ENCODE peak calls at places on chromosomes 16 and 17, in four cellular contexts. One of them, this sample, is unnamed.

GRCh38 chr17:8056232-8056975 is 17.5 kb downstream of the ALOX15B start:
- DNase-seq in HepG2: peak; percentile 93
- DNase-seq in GM12878: peak; percentile 44
- DNase-seq in K562: no peak
- DNase-seq in this sample: no peak

GRCh38 chr17:1714980-1715802 is 5.0 kb upstream of the TLCD2 start:
- DNase-seq in GM12878: no peak
- DNase-seq in HepG2: peak; percentile 84
- DNase-seq in K562: peak; percentile 61
- DNase-seq in this sample: peak; percentile 91

GRCh38 chr17:15268465-15268864 is 3.3 kb upstream of the PMP22 start:
- DNase-seq in HepG2: no peak
- DNase-seq in K562: no peak
- DNase-seq in GM12878: no peak
- DNase-seq in this sample: no peak

GRCh38 chr16:23320695-23321094 is 18.6 kb downstream of the SCNN1B start:
- DNase-seq in GM12878: no peak
- DNase-seq in HepG2: no peak
- DNase-seq in K562: no peak
- DNase-seq in this sample: no peak

GRCh38 chr16:49108611-49109010 is 173.0 kb downstream of the CBLN1 start:
- DNase-seq in HepG2: no peak
- DNase-seq in GM12878: no peak
- DNase-seq in K562: no peak
- DNase-seq in this sample: no peak

GRCh38 chr17:1460233-1460632 is 4.2 kb upstream of the CRK start:
- DNase-seq in HepG2: peak; percentile 45
- DNase-seq in K562: no peak
- DNase-seq in GM12878: no peak
- DNase-seq in this sample: peak; percentile 61

GRCh38 chr16:23296994-23297393 is 5.1 kb upstream of the SCNN1B start:
- DNase-seq in K562: peak; percentile 55
- DNase-seq in HepG2: peak; percentile 24
- DNase-seq in GM12878: no peak
- DNase-seq in this sample: peak; percentile 57

GRCh38 chr17:17963694-17964436 is 8.3 kb downstream of the TOM1L2 start:
- DNase-seq in K562: no peak
- DNase-seq in HepG2: no peak
- DNase-seq in GM12878: no peak
- DNase-seq in this sample: no peak

GRCh38 chr16:31050280-31051030 is 17.1 kb downstream of the STX4 start:
- DNase-seq in GM12878: no peak
- DNase-seq in HepG2: no peak
- DNase-seq in K562: no peak
- DNase-seq in this sample: no peak

GRCh38 chr17:10633738-10634379 is 23.2 kb downstream of the MYH3 start:
- DNase-seq in K562: no peak
- DNase-seq in GM12878: peak; percentile 71
- DNase-seq in HepG2: no peak
- DNase-seq in this sample: no peak

GRCh38 chr16:85168732-85169256 is 56.5 kb upstream of the CIBAR2 start:
- DNase-seq in HepG2: no peak
- DNase-seq in K562: peak; percentile 97
- DNase-seq in GM12878: no peak
- DNase-seq in this sample: peak; percentile 60

GRCh38 chr16:85166281-85166680 is 54.0 kb upstream of the CIBAR2 start:
- DNase-seq in K562: no peak
- DNase-seq in HepG2: no peak
- DNase-seq in GM12878: no peak
- DNase-seq in this sample: no peak

GRCh38 chr16:85165781-85166180 is 53.5 kb upstream of the CIBAR2 start:
- DNase-seq in GM12878: no peak
- DNase-seq in HepG2: no peak
- DNase-seq in K562: no peak
- DNase-seq in this sample: no peak

GRCh38 chr16:85167589-85168537 is 55.6 kb upstream of the CIBAR2 start:
- DNase-seq in HepG2: peak; percentile 72
- DNase-seq in K562: no peak
- DNase-seq in GM12878: no peak
- DNase-seq in this sample: peak; percentile 46

GRCh38 chr16:85166699-85167588 is 54.7 kb upstream of the CIBAR2 start:
- DNase-seq in HepG2: peak; percentile 69
- DNase-seq in GM12878: no peak
- DNase-seq in K562: no peak
- DNase-seq in this sample: no peak
- TF ChIP-seq POLR2AphosphoS2 in HepG2: no peak
- TF ChIP-seq POLR2AphosphoS2 in GM12878: no peak
- TF ChIP-seq POLR2AphosphoS2 in K562: no peak
- TF ChIP-seq POLR2AphosphoS2 in this sample: no peak

GRCh38 chr16:22164482-22164881 is 2.2 kb downstream of the SDR42E2 start:
- DNase-seq in GM12878: no peak
- DNase-seq in K562: no peak
- DNase-seq in HepG2: no peak
- DNase-seq in this sample: no peak

GRCh38 chr16:22161999-22162657 is at the start of gene SDR42E2:
- DNase-seq in K562: peak; percentile 90
- DNase-seq in HepG2: no peak
- DNase-seq in GM12878: no peak
- DNase-seq in this sample: no peak

GRCh38 chr16:22162658-22163009 is 328 bp downstream of the SDR42E2 start:
- DNase-seq in K562: no peak
- DNase-seq in HepG2: no peak
- DNase-seq in GM12878: no peak
- DNase-seq in this sample: no peak

GRCh38 chr16:22165508-22166285 is 3.4 kb downstream of the SDR42E2 start:
- DNase-seq in K562: no peak
- DNase-seq in HepG2: no peak
- DNase-seq in GM12878: no peak
- DNase-seq in this sample: no peak

DNA sequence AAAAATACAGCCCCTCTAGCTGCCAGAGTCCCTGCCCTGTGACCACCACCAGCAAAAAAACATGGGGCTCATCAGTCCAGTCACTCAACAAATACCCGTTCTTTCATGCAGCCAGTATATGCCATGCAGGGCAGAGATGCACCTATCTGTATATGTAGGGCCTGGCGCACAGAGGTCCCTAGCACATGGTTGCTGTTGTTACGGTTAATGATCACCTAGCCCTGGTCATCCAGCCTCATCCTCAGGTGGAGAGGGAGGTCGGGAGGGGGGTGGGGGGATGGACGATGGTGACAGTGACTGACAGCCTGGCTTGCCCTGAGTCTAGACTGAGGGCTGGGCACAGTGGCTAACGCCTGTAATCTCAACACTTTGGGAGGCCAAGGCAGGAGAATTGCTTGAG is 1.5 kb downstream of the SDR42E2 start:
- DNase-seq in K562: no peak
- DNase-seq in GM12878: no peak
- DNase-seq in HepG2: peak; percentile 62
- DNase-seq in this sample: no peak
- TF ChIP-seq ESRRA in K562: no peak
- TF ChIP-seq ESRRA in GM12878: no peak
- TF ChIP-seq ESRRA in HepG2: no peak
- TF ChIP-seq ESRRA in this sample: no peak

GRCh38 chr16:90009172-90009899 is 9.9 kb downstream of the DBNDD1 start:
- DNase-seq in K562: no peak
- DNase-seq in HepG2: no peak
- DNase-seq in GM12878: no peak
- DNase-seq in this sample: no peak

GRCh38 chr16:90005956-90006663 is 13.1 kb downstream of the DBNDD1 start:
- DNase-seq in HepG2: no peak
- DNase-seq in K562: no peak
- DNase-seq in GM12878: no peak
- DNase-seq in this sample: no peak

GRCh38 chr16:90004577-90004976 is 14.7 kb downstream of the DBNDD1 start:
- DNase-seq in K562: no peak
- DNase-seq in HepG2: no peak
- DNase-seq in GM12878: no peak
- DNase-seq in this sample: no peak

GRCh38 chr16:90008708-90009145 is 10.5 kb downstream of the DBNDD1 start:
- DNase-seq in K562: no peak
- DNase-seq in GM12878: no peak
- DNase-seq in HepG2: no peak
- DNase-seq in this sample: no peak

GRCh38 chr16:90007015-90007414 is 12.2 kb downstream of the DBNDD1 start:
- DNase-seq in K562: no peak
- DNase-seq in HepG2: no peak
- DNase-seq in GM12878: no peak
- DNase-seq in this sample: no peak
- TF ChIP-seq POLR2AphosphoS2 in K562: no peak
- TF ChIP-seq POLR2AphosphoS2 in HepG2: no peak
- TF ChIP-seq POLR2AphosphoS2 in GM12878: no peak
- TF ChIP-seq POLR2AphosphoS2 in this sample: no peak

DNA sequence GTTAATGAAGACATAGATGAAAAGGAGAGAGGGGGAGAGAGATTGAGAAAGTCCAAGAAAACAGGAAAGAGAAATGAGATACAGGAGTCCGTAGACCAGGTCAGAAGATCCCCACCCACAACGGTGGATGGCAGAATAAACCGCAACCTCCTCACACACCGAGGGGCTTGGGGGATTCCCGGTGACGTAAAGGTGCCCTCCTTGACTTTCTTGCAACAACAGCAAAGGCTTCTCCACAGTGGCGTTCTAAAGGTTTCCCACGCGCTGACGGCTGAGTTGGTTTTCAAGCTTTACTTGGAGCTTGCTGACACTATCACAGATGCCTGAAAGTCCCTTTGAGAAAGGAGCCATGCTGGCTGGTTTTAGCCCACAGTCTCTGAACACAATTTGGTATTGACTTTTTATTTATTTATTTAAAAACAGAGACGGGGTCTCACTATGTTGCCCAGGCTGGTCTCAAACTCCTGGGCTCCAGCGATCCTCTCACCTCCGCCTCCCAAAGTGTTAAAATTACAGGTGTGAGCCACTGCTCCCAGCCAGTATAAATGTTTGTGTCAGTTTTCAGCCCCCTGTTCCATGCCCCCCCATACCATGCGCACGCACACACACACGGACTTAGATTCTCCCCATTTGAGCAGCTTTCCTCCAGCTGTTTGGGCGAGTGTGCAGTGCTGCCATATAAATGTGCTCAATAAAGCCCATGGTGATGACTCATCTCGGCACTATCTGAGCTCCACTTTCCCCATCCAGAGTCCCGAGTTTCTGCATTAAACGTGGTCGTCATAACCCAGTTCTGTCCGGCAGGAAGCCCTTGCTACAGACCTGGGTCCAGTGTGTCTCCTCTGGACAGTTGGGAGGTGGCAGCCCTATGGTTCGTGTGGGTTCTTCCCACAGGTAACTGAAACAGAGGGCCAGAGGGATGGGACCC is 33.0 kb upstream of the SEC14L1 start:
- DNase-seq in K562: peak; percentile 35
- DNase-seq in GM12878: peak; percentile 94
- DNase-seq in HepG2: no peak
- DNase-seq in this sample: no peak
- TF ChIP-seq ESRRA in K562: no peak
- TF ChIP-seq ESRRA in GM12878: no peak
- TF ChIP-seq ESRRA in HepG2: no peak
- TF ChIP-seq ESRRA in this sample: no peak

DNA sequence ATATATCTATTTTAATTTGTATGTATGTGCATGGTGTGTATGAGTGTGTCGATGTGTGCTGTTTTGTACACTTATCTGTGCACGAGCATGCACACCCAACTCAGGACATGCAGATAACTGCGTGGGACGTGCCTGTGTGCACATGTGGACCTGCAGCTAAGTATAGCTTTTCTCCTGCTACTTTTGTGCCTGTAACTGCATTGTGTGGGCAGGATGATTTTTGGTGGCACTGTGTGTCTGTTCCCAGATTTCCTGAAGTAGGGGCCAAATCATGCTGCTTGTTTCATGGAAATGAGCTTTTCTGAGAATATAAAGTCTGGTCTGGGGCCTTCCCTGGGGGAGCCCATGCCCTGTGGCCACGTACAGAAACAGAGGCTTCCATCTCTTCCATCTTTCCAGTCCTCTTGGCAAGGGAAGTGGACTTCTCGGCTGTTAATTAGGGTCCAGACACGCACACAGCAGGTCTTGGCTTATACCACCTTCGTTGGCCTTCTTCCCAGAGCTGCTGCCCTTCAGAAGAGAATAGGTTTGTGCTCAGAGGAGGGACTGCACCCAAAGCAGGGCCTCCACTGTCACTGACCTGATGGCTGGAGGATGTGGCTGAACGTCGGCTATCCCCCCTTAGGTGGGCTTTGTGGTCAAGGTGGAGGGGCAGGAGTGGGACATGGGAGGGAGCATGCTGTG is 30.2 kb downstream of the SPNS3 start:
- DNase-seq in HepG2: no peak
- DNase-seq in GM12878: no peak
- DNase-seq in K562: no peak
- DNase-seq in this sample: no peak
- TF ChIP-seq POLR2AphosphoS2 in HepG2: no peak
- TF ChIP-seq POLR2AphosphoS2 in GM12878: no peak
- TF ChIP-seq POLR2AphosphoS2 in K562: no peak
- TF ChIP-seq POLR2AphosphoS2 in this sample: no peak

GRCh38 chr16:78605548-78606097 is 506.2 kb downstream of the WWOX start:
- DNase-seq in GM12878: no peak
- DNase-seq in K562: no peak
- DNase-seq in HepG2: no peak
- DNase-seq in this sample: no peak
- TF ChIP-seq ESRRA in GM12878: no peak
- TF ChIP-seq ESRRA in K562: no peak
- TF ChIP-seq ESRRA in HepG2: no peak
- TF ChIP-seq ESRRA in this sample: no peak

GRCh38 chr17:45147581-45148182 is 593 bp upstream of the HEXIM1 start:
- DNase-seq in K562: peak; percentile 66
- DNase-seq in HepG2: peak; percentile 93
- DNase-seq in GM12878: peak; percentile 85
- DNase-seq in this sample: peak; percentile 99

GRCh38 chr17:45150911-45151809 is 2.9 kb downstream of the HEXIM1 start:
- DNase-seq in K562: no peak
- DNase-seq in GM12878: no peak
- DNase-seq in HepG2: no peak
- DNase-seq in this sample: no peak

GRCh38 chr17:45148183-45149036 is at the start of gene HEXIM1:
- DNase-seq in GM12878: peak; percentile 95
- DNase-seq in K562: peak; percentile 95
- DNase-seq in HepG2: peak; percentile 100
- DNase-seq in this sample: peak; percentile 100

GRCh38 chr17:45149037-45149668 is 878 bp downstream of the HEXIM1 start:
- DNase-seq in K562: peak; percentile 73
- DNase-seq in HepG2: peak; percentile 87
- DNase-seq in GM12878: no peak
- DNase-seq in this sample: peak; percentile 90

GRCh38 chr17:45149669-45150603 is 1.7 kb downstream of the HEXIM1 start:
- DNase-seq in HepG2: no peak
- DNase-seq in GM12878: no peak
- DNase-seq in K562: peak; percentile 32
- DNase-seq in this sample: peak; percentile 35
- TF ChIP-seq POLR2AphosphoS2 in HepG2: no peak
- TF ChIP-seq POLR2AphosphoS2 in GM12878: peak; percentile 81
- TF ChIP-seq POLR2AphosphoS2 in K562: no peak
- TF ChIP-seq POLR2AphosphoS2 in this sample: no peak

GRCh38 chr16:5041604-5042133 is 7.9 kb upstream of the NAGPA start:
- DNase-seq in GM12878: peak; percentile 41
- DNase-seq in HepG2: no peak
- DNase-seq in K562: no peak
- DNase-seq in this sample: no peak
- TF ChIP-seq ESRRA in GM12878: no peak
- TF ChIP-seq ESRRA in HepG2: no peak
- TF ChIP-seq ESRRA in K562: no peak
- TF ChIP-seq ESRRA in this sample: no peak

This sample was measured in A549.